ENCODE peak calls at places on chromosomes 7 and 10, in ten cellular contexts. E is GM10248, G is upper lobe of right lung, S is endothelial cell, F is BE2C, D is cardiac fibroblast, T is GM12865, Q is H9, K is Calu3, N is brain microvascular endothelial cell. O is an unnamed sample.

GRCh38 chr7:618539-619355 is 99.1 kb upstream of the PDGFA start:
- DNase-seq in E (no peak), G (peak; percentile 54), S (no peak), F (no peak), D (no peak), T (no peak), Q (no peak), K (no peak), N (no peak), O (no peak)

GRCh38 chr7:84970683-84971082 is 216.2 kb downstream of the SEMA3D start:
- DNase-seq in E (no peak), G (no peak), S (no peak), F (no peak), D (no peak), T (no peak), Q (no peak), K (no peak), N (no peak), O (no peak)

GRCh38 chr10:133166504-133166827 is 6.4 kb downstream of the KNDC1 start:
- DNase-seq in E (no peak), G (no peak), S (no peak), F (no peak), D (no peak), T (no peak), Q (no peak), K (no peak), N (no peak), O (peak; percentile 19)

GRCh38 chr7:50418086-50418515 is 32.0 kb downstream of the FIGNL1 start:
- DNase-seq in E (peak; percentile 75), G (peak; percentile 79), S (peak; percentile 80), F (peak; percentile 78), D (peak; percentile 86), T (peak; percentile 89), Q (peak; percentile 90), K (peak; percentile 90), N (peak; percentile 80), O (peak; percentile 63)

GRCh38 chr10:70132098-70133029 is at the start of gene AIFM2:
- DNase-seq in E (peak; percentile 82), G (peak; percentile 93), S (peak; percentile 37), F (peak; percentile 73), D (peak; percentile 72), T (peak; percentile 81), Q (peak; percentile 79), K (peak; percentile 87), N (peak; percentile 40), O (no peak)

GRCh38 chr7:39753823-39754325 is 130.5 kb downstream of the RALA start:
- DNase-seq in E (no peak), G (no peak), S (no peak), F (no peak), D (no peak), T (no peak), Q (no peak), K (no peak), N (no peak), O (no peak)

GRCh38 chr10:14588084-14588937 is 186.4 kb downstream of the FAM107B start:
- DNase-seq in E (peak; percentile 66), G (no peak), S (no peak), F (no peak), D (peak; percentile 96), T (peak; percentile 86), Q (peak; percentile 14), K (peak; percentile 50), N (peak; percentile 96), O (peak; percentile 62)

GRCh38 chr10:115772606-115773005 is 500.4 kb downstream of the GFRA1 start:
- DNase-seq in E (no peak), G (no peak), S (no peak), F (no peak), D (peak; percentile 89), T (no peak), Q (no peak), K (no peak), N (peak; percentile 88), O (no peak)

GRCh38 chr10:80413152-80413996 is 5.0 kb downstream of the PRXL2A start:
- DNase-seq in E (no peak), G (no peak), S (no peak), F (peak; percentile 46), D (peak; percentile 61), T (no peak), Q (no peak), K (no peak), N (peak; percentile 59), O (no peak)

GRCh38 chr7:72183835-72184234 is 228.3 kb downstream of the CALN1 start:
- DNase-seq in E (no peak), G (no peak), S (peak; percentile 35), F (no peak), D (peak; percentile 1), T (peak; percentile 41), Q (no peak), K (no peak), N (no peak), O (no peak)

GRCh38 chr7:141785711-141786552 is 4.1 kb upstream of the TAS2R5 start:
- DNase-seq in E (peak; percentile 62), G (no peak), S (peak; percentile 15), F (peak; percentile 18), D (peak; percentile 74), T (peak; percentile 68), Q (no peak), K (peak; percentile 16), N (peak; percentile 59), O (no peak)

GRCh38 chr10:116748041-116748440 is 5.7 kb upstream of the HSPA12A start:
- DNase-seq in E (no peak), G (no peak), S (no peak), F (no peak), D (peak; percentile 65), T (no peak), Q (no peak), K (no peak), N (peak; percentile 47), O (no peak)

GRCh38 chr7:148347981-148348380 is 242.6 kb upstream of the C7orf33 start:
- DNase-seq in E (no peak), G (no peak), S (no peak), F (no peak), D (no peak), T (no peak), Q (no peak), K (no peak), N (no peak), O (no peak)

GRCh38 chr7:123440202-123440601 is 94.2 kb downstream of the IQUB start:
- DNase-seq in E (no peak), G (no peak), S (no peak), F (no peak), D (no peak), T (no peak), Q (peak; percentile 74), K (no peak), N (no peak), O (no peak)

GRCh38 chr10:21173433-21173963 is 276.4 kb upstream of the NEBL start:
- DNase-seq in E (no peak), G (no peak), S (peak; percentile 11), F (peak; percentile 17), D (no peak), T (no peak), Q (peak; percentile 49), K (peak; percentile 17), N (no peak), O (no peak)

GRCh38 chr10:70379581-70380176 is 2.7 kb downstream of the LRRC20 start:
- DNase-seq in E (peak; percentile 53), G (no peak), S (no peak), F (no peak), D (peak; percentile 32), T (peak; percentile 45), Q (peak; percentile 64), K (no peak), N (peak; percentile 6), O (no peak)

GRCh38 chr10:81882011-81882410 is 7.0 kb downstream of the NRG3 start:
- DNase-seq in E (no peak), G (no peak), S (no peak), F (no peak), D (no peak), T (no peak), Q (no peak), K (no peak), N (no peak), O (no peak)

GRCh38 chr7:15862016-15862780 is 175.7 kb upstream of the MEOX2 start:
- DNase-seq in E (no peak), G (no peak), S (no peak), F (no peak), D (no peak), T (no peak), Q (no peak), K (no peak), N (no peak), O (no peak)

GRCh38 chr7:93547716-93548115 is 26.8 kb downstream of the CALCR start:
- DNase-seq in E (no peak), G (no peak), S (no peak), F (no peak), D (no peak), T (no peak), Q (no peak), K (no peak), N (no peak), O (no peak)
- TF ChIP-seq CTCF in E (no peak), G (no peak), S (no peak), F (no peak), D (no peak), T (no peak), Q (no peak), K (no peak), N (no peak), O (no peak)

GRCh38 chr7:139321071-139321745 is 19.9 kb upstream of the FMC1 start:
- DNase-seq in E (peak; percentile 23), G (no peak), S (no peak), F (no peak), D (peak; percentile 42), T (peak; percentile 26), Q (peak; percentile 40), K (no peak), N (no peak), O (no peak)
- TF ChIP-seq CTCF in E (peak; percentile 44), G (no peak), S (no peak), F (peak; percentile 38), D (peak; percentile 48), T (peak; percentile 35), Q (peak; percentile 63), K (no peak), N (peak; percentile 62), O (peak; percentile 35)

DNA sequence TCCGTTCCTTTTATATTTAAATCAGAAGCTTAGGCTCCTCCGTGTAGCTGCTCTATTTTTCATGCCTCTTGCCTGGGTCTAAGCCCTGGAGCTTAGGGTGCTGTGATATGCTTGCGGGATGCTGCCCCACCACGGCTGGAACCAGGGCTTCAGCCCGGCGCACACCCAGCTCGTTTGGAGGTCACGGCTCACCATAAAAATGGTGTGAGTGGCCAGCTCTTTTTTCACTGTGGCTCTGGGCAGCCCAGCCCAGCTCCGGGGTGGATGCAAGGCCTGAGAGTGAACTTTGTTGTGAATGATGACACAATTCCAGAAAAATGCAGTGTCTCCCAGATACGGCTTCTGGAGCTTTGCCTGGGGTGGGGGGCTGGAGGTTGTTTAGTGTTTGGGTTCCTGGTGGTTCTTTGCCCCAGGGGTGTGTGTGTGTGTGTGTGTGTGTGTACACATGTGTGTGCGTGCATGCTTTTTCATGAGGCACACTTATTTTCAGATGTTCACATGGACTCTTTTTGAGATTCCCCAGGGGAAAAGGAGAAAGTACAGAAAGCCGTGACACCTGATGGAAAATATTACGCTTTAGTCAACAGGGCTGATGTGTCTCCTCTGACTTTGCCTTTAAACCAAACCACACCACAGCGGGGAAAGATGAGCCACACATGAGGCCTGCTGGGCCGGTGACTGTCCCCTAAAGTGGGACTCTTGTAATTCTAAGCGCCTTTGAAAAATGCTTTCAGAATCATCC is 46.2 kb downstream of the GRK5 start:
- DNase-seq in E (no peak), G (no peak), S (no peak), F (peak; percentile 13), D (peak; percentile 96), T (no peak), Q (no peak), K (peak; percentile 19), N (peak; percentile 96), O (no peak)
- TF ChIP-seq CTCF in E (no peak), G (no peak), S (no peak), F (no peak), D (no peak), T (no peak), Q (no peak), K (no peak), N (peak; percentile 39), O (no peak)

GRCh38 chr7:150388709-150389531 is 9.8 kb downstream of the ZNF775 start:
- DNase-seq in E (no peak), G (peak; percentile 91), S (no peak), F (peak; percentile 90), D (no peak), T (no peak), Q (peak; percentile 73), K (no peak), N (no peak), O (peak; percentile 80)
- TF ChIP-seq CTCF in E (no peak), G (peak; percentile 67), S (no peak), F (peak; percentile 92), D (no peak), T (peak; percentile 10), Q (peak; percentile 60), K (no peak), N (peak; percentile 72), O (peak; percentile 84)

O was measured in CD14-positive monocyte.